ENCODE peak calls at places on chromosomes 5 and 9, in four cellular contexts. One of them, this sample, is unnamed.

GRCh38 chr9:112278152-112278551 is 55.3 kb downstream of the PTBP3 start:
- DNase-seq in cardiac muscle cell: peak; percentile 32
- DNase-seq in uterus: no peak
- DNase-seq in OCI-LY7: no peak
- DNase-seq in this sample: no peak

GRCh38 chr9:32671333-32671732 is 35.9 kb upstream of the TAF1L start:
- DNase-seq in cardiac muscle cell: no peak
- DNase-seq in uterus: no peak
- DNase-seq in OCI-LY7: no peak
- DNase-seq in this sample: no peak

GRCh38 chr9:126885089-126885753 is 24.8 kb downstream of the ZBTB34 start:
- DNase-seq in cardiac muscle cell: no peak
- DNase-seq in uterus: no peak
- DNase-seq in OCI-LY7: no peak
- DNase-seq in this sample: no peak

GRCh38 chr9:95511952-95512750 is 4.6 kb downstream of the PTCH1 start:
- DNase-seq in cardiac muscle cell: peak; percentile 47
- DNase-seq in uterus: no peak
- DNase-seq in OCI-LY7: no peak
- DNase-seq in this sample: no peak

GRCh38 chr5:166979576-166979975 is 1311.9 kb upstream of the WWC1 start:
- DNase-seq in cardiac muscle cell: peak; percentile 12
- DNase-seq in uterus: no peak
- DNase-seq in OCI-LY7: no peak
- DNase-seq in this sample: no peak

GRCh38 chr5:61330341-61330878 is 1.6 kb upstream of the ZSWIM6 start:
- DNase-seq in cardiac muscle cell: peak; percentile 58
- DNase-seq in uterus: peak; percentile 24
- DNase-seq in OCI-LY7: no peak
- DNase-seq in this sample: no peak

GRCh38 chr9:21661626-21662025 is 140.8 kb upstream of the MTAP start:
- DNase-seq in cardiac muscle cell: peak; percentile 89
- DNase-seq in uterus: no peak
- DNase-seq in OCI-LY7: no peak
- DNase-seq in this sample: no peak

GRCh38 chr5:166710275-166710674 is 1581.2 kb upstream of the WWC1 start:
- DNase-seq in cardiac muscle cell: peak; percentile 52
- DNase-seq in uterus: no peak
- DNase-seq in OCI-LY7: no peak
- DNase-seq in this sample: no peak

GRCh38 chr5:144125163-144125726 is 45.2 kb downstream of the YIPF5 start:
- DNase-seq in cardiac muscle cell: peak; percentile 70
- DNase-seq in uterus: no peak
- DNase-seq in OCI-LY7: no peak
- DNase-seq in this sample: no peak

GRCh38 chr9:135757356-135757755 is 55.4 kb downstream of the KCNT1 start:
- DNase-seq in cardiac muscle cell: no peak
- DNase-seq in uterus: no peak
- DNase-seq in OCI-LY7: no peak
- DNase-seq in this sample: no peak

GRCh38 chr5:151572657-151573368 is 18.3 kb downstream of the FAT2 start:
- DNase-seq in cardiac muscle cell: no peak
- DNase-seq in uterus: no peak
- DNase-seq in OCI-LY7: no peak
- DNase-seq in this sample: no peak

GRCh38 chr9:11618241-11618805 is 1005.5 kb upstream of the PTPRD start:
- DNase-seq in cardiac muscle cell: no peak
- DNase-seq in uterus: no peak
- DNase-seq in OCI-LY7: no peak
- DNase-seq in this sample: no peak

GRCh38 chr9:115944166-115944948 is 209.2 kb upstream of the PAPPA start:
- DNase-seq in cardiac muscle cell: peak; percentile 100
- DNase-seq in uterus: peak; percentile 88
- DNase-seq in OCI-LY7: no peak
- DNase-seq in this sample: no peak

GRCh38 chr5:82100303-82101077 is 128.7 kb downstream of the ATG10 start:
- DNase-seq in cardiac muscle cell: no peak
- DNase-seq in uterus: no peak
- DNase-seq in OCI-LY7: no peak
- DNase-seq in this sample: no peak

GRCh38 chr9:38046669-38047300 is 22.2 kb downstream of the SHB start:
- DNase-seq in cardiac muscle cell: peak; percentile 63
- DNase-seq in uterus: no peak
- DNase-seq in OCI-LY7: no peak
- DNase-seq in this sample: no peak

GRCh38 chr9:109769250-109769649 is 10.7 kb upstream of the PALM2AKAP2 start:
- DNase-seq in cardiac muscle cell: no peak
- DNase-seq in uterus: no peak
- DNase-seq in OCI-LY7: no peak
- DNase-seq in this sample: no peak

GRCh38 chr5:97986069-97986468 is 787.4 kb upstream of the RGMB start:
- DNase-seq in cardiac muscle cell: peak; percentile 40
- DNase-seq in uterus: no peak
- DNase-seq in OCI-LY7: no peak
- DNase-seq in this sample: no peak
- TF ChIP-seq CTCF in cardiac muscle cell: no peak
- TF ChIP-seq CTCF in uterus: no peak
- TF ChIP-seq CTCF in OCI-LY7: no peak
- TF ChIP-seq CTCF in this sample: no peak

GRCh38 chr5:101012880-101013279 is 109.8 kb upstream of the ST8SIA4 start:
- DNase-seq in cardiac muscle cell: no peak
- DNase-seq in uterus: no peak
- DNase-seq in OCI-LY7: peak; percentile 16
- DNase-seq in this sample: no peak
- TF ChIP-seq CTCF in cardiac muscle cell: no peak
- TF ChIP-seq CTCF in uterus: no peak
- TF ChIP-seq CTCF in OCI-LY7: peak; percentile 63
- TF ChIP-seq CTCF in this sample: no peak

DNA sequence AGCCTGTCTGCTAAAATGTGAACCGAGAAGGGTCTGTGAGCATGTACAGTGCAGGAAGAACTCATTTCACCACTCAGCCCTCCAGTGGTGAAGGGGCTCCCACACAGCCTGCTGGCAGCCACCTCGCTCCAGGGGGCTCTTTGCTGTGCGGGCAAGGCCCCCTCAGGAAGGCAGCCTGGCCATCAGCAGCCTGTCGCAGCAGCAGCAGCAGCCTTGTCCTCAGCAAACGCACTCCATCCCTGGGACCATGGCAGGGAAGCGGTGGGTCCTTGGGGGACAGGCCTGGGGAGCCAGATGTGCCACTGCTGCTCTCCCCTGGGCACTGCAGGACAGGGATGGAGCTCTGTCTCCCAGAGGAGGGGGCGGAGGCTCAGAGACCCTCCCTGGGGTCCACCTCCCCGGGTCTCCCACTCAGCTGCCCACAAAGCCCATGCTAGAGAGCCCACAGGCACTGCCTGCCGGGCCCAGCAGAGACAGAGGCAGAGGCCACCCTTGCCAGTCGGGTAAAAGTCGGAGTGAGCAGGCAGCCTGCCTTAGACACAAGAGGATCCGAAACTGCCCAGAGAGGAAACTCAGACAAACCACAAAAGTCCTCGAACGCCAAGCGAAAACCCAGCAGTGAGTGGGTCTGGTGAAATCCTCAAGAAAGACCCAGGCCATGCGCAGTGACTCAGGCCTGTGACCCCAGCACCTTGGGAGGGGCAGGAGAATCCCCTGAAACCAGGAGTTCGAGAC is 8.0 kb downstream of the BRD3 start:
- DNase-seq in cardiac muscle cell: no peak
- DNase-seq in uterus: no peak
- DNase-seq in OCI-LY7: peak; percentile 76
- DNase-seq in this sample: no peak
- TF ChIP-seq CTCF in cardiac muscle cell: no peak
- TF ChIP-seq CTCF in uterus: no peak
- TF ChIP-seq CTCF in OCI-LY7: peak; percentile 51
- TF ChIP-seq CTCF in this sample: no peak

DNA sequence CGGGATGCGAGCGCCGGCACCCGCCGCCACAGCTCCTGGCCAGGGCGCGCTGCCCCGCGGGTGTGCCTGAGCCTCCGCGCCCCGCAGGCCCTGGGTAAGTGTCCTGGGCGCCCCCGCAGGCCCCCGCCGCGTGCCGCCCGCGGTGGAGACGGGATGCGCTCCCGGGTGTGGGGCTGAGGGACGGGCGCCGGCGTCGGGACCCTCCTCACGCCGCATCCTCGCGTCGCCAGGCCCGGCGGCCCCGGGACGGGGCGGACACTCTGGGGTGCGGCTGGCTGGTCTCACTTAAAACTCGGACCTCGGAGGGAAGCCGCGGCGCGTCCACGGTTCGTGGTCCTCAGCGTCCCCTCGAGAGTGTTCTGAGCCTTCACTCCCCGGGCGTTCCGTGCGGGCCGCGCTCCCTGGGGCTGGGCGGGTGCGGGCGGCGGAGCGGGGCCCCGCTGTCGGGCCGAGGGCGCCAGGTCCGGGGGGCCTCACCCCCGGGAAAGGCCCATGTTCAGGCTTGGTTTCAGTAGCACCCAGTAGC is 275 bp downstream of the AHRR start:
- DNase-seq in cardiac muscle cell: no peak
- DNase-seq in uterus: no peak
- DNase-seq in OCI-LY7: no peak
- DNase-seq in this sample: no peak
- TF ChIP-seq CTCF in cardiac muscle cell: no peak
- TF ChIP-seq CTCF in uterus: no peak
- TF ChIP-seq CTCF in OCI-LY7: no peak
- TF ChIP-seq CTCF in this sample: no peak

GRCh38 chr5:177453852-177454396 is 7.3 kb downstream of the PRR7 start:
- DNase-seq in cardiac muscle cell: peak; percentile 46
- DNase-seq in uterus: peak; percentile 52
- DNase-seq in OCI-LY7: peak; percentile 68
- DNase-seq in this sample: peak; percentile 50

GRCh38 chr5:177455036-177455660 is 8.5 kb downstream of the PRR7 start:
- DNase-seq in cardiac muscle cell: peak; percentile 68
- DNase-seq in uterus: peak; percentile 80
- DNase-seq in OCI-LY7: peak; percentile 94
- DNase-seq in this sample: peak; percentile 84

GRCh38 chr5:177450672-177451424 is 4.2 kb downstream of the PRR7 start:
- DNase-seq in cardiac muscle cell: no peak
- DNase-seq in uterus: no peak
- DNase-seq in OCI-LY7: no peak
- DNase-seq in this sample: no peak

GRCh38 chr5:177454397-177455035 is 7.9 kb downstream of the PRR7 start:
- DNase-seq in cardiac muscle cell: peak; percentile 92
- DNase-seq in uterus: peak; percentile 93
- DNase-seq in OCI-LY7: peak; percentile 91
- DNase-seq in this sample: peak; percentile 96

DNA sequence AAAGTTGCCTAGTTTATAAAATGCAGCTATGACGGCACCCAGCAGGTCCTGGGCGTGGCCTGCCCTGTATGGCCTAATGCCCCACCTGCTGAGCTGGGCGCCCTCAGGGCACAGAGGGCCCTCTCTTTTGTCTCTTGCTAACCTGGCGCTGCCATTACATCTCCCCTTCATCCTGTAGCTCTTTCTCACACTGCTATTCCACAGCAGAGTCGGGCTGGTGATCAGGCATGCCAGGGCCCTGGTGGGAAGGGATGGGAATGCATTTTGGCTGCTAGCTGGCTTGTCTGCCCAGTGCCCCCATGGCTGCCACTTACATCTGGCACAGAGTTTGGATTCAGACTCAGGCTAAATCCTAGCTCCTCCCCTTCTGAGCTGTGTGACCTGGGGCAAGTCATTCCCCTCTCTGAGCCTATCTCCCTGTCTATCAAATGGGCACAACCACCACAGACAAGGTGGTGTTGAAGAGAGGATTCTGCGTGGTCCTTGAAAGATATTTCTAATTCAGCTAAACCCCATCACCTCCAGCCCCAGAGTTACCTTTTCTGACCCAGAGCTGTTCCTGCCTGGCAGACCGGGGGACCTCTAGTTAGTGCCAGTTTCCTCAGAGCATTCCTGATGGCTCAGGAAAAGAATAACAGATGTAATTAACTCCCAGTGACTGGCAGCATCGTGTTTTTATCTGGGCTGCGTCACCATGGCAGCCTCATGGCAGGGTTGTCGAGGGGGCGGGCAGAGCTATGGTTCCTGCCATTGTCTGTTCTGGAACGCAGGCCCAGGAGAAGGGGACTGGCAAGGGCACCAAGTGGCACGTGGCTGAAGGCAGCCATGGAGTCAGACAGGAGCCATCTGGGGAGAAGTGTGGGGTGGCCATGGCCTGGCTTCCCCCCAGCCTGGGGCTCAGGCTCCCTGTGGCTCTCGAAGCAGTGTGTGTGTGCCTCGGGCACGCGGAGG is 6.3 kb downstream of the PRR7 start:
- DNase-seq in cardiac muscle cell: no peak
- DNase-seq in uterus: no peak
- DNase-seq in OCI-LY7: no peak
- DNase-seq in this sample: no peak
- TF ChIP-seq CTCF in cardiac muscle cell: no peak
- TF ChIP-seq CTCF in uterus: no peak
- TF ChIP-seq CTCF in OCI-LY7: no peak
- TF ChIP-seq CTCF in this sample: no peak